ENCODE peak calls at places on chromosomes 6 and 20, in five cellular contexts. C, X, W, P and S are unnamed samples.

GRCh38 chr6:107784669-107785068 is 39.4 kb downstream of the SCML4 start:
- DNase-seq in C (no peak), X (peak; percentile 23), W (no peak), P (no peak), S (no peak)

GRCh38 chr6:149079911-149080501 is 237.5 kb upstream of the TAB2 start:
- DNase-seq in C (no peak), X (no peak), W (peak; percentile 41), P (no peak), S (peak; percentile 89)

GRCh38 chr6:97440590-97441176 is 157.7 kb upstream of the MMS22L start:
- DNase-seq in C (no peak), X (no peak), W (no peak), P (no peak), S (no peak)

GRCh38 chr20:62025832-62026563 is 39.7 kb downstream of the TAF4 start:
- DNase-seq in C (no peak), X (peak; percentile 64), W (peak; percentile 44), P (no peak), S (no peak)

GRCh38 chr6:27582928-27583725 is 110.2 kb upstream of the ZNF184 start:
- DNase-seq in C (no peak), X (no peak), W (no peak), P (no peak), S (no peak)

GRCh38 chr6:161021978-161022743 is 30.6 kb downstream of the MAP3K4 start:
- DNase-seq in C (no peak), X (no peak), W (no peak), P (no peak), S (no peak)

GRCh38 chr6:154056536-154056935 is 17.5 kb downstream of the OPRM1 start:
- DNase-seq in C (no peak), X (no peak), W (no peak), P (no peak), S (no peak)

GRCh38 chr6:142883011-142883410 is 62.0 kb downstream of the HIVEP2 start:
- DNase-seq in C (no peak), X (no peak), W (no peak), P (no peak), S (no peak)

GRCh38 chr6:10643214-10643641 is 51.2 kb downstream of the C6orf52 start:
- DNase-seq in C (no peak), X (no peak), W (no peak), P (no peak), S (no peak)

GRCh38 chr6:25054469-25054868 is 118.7 kb upstream of the RIPOR2 start:
- DNase-seq in C (no peak), X (no peak), W (no peak), P (no peak), S (no peak)
- H3K4me1 ChIP-seq in C (peaks cover 62% of the 10 kb centered on the region), X (no peaks in the 10 kb centered on the region), W (no peaks in the 10 kb centered on the region), P (no peaks in the 10 kb centered on the region), S (peaks cover 40% of the 10 kb centered on the region)

GRCh38 chr6:31728767-31729514 is at the start of gene DDAH2:
- DNase-seq in C (peak; percentile 86), X (no peak), W (peak; percentile 49), P (no peak), S (no peak)

GRCh38 chr6:31727717-31728671 is 1.1 kb downstream of the DDAH2 start:
- DNase-seq in C (peak; percentile 87), X (no peak), W (no peak), P (no peak), S (peak; percentile 81)

GRCh38 chr6:31725502-31726350 is 2.6 kb downstream of the MPIG6B start:
- DNase-seq in C (peak; percentile 56), X (no peak), W (no peak), P (no peak), S (no peak)

GRCh38 chr6:31729515-31729978 is 448 bp upstream of the DDAH2 start:
- DNase-seq in C (peak; percentile 96), X (peak; percentile 92), W (peak; percentile 93), P (no peak), S (peak; percentile 97)

GRCh38 chr6:31727034-31727716 is 1.9 kb downstream of the DDAH2 start:
- DNase-seq in C (peak; percentile 88), X (no peak), W (peak; percentile 46), P (no peak), S (peak; percentile 73)
- TF ChIP-seq POLR2A in C (no peak), X (no peak), W (no peak), P (no peak), S (no peak)

GRCh38 chr6:42229720-42230119 is 12.1 kb upstream of the MRPS10 start:
- DNase-seq in C (no peak), X (no peak), W (no peak), P (no peak), S (no peak)
- H3K4me1 ChIP-seq in C (no peaks in the 10 kb centered on the region), X (peaks cover 21% of the 10 kb centered on the region), W (no peaks in the 10 kb centered on the region), P (no peaks in the 10 kb centered on the region), S (no peaks in the 10 kb centered on the region)

DNA sequence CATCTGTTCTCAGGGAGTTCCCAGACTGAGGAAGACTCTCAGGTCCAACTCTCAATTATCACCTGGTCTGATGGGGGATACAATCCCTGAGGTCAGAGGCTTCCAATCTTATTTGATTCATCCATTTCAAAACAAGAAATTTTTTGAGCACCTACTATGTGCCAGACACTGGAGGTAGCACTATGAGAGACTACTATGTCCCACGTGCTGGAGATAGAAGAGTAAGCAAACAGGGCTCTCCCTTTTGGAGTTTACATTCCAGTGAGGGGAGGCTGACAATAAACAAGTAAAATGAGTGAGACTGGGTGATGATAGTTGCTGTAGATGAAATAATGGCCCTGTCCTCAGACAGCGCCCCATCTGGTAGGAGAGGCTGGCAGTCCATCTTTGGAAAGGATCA is 16.5 kb downstream of the TMEM151B start:
- DNase-seq in C (no peak), X (no peak), W (no peak), P (no peak), S (no peak)
- TF ChIP-seq POLR2A in C (no peak), X (no peak), W (no peak), P (no peak), S (no peak)

DNA sequence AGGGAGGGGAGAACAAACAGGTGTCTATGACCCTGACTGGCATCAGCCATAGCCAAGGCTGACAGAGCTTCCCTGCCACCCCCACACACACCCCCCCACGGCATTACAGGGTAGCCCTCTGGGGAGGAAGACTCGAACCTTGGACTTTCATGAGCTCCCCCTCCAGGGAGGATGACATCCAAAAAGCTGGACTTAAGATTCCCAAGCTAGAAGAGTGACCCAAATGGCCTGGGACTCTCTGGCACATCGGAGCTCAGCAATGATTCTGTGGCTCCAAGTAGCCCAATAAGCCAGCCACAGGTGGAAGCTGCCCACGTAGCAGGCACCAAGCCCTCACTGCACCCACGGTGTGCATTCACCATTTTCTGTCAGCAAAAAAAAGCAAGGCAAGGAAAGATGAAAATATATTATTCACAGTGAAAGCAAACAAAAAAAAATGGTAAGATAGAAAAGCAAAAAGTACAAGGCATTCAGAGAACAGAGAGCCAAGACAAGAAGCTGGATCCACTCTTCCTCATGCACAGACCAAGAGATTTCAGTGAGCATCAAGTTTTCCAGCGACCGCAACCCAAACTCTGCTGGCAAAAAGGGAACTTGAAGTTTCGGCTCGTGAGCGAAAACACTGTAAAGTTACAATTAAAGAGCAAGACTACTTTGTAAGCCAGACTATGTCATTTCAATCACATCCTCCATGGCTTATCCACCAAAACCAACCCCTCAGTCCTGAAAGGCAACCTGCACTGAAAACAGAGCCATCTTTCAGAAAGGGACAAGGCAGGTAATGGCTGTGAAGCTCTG is 10.9 kb downstream of the JAG1 start:
- DNase-seq in C (no peak), X (no peak), W (no peak), P (no peak), S (no peak)
- H3K4me1 ChIP-seq in C (peaks cover 58% of the 10 kb centered on the region), X (peaks cover 34% of the 10 kb centered on the region), W (peaks cover 10% of the 10 kb centered on the region), P (peaks cover 42% of the 10 kb centered on the region), S (no peaks in the 10 kb centered on the region)

GRCh38 chr6:30828027-30828962 is 56.0 kb upstream of the DDR1 start:
- DNase-seq in C (peak; percentile 93), X (peak; percentile 94), W (peak; percentile 90), P (no peak), S (peak; percentile 96)
- TF ChIP-seq POLR2A in C (no peak), X (no peak), W (no peak), P (no peak), S (no peak)

GRCh38 chr6:36122495-36123269 is 7.6 kb upstream of the MAPK13 start:
- DNase-seq in C (no peak), X (no peak), W (no peak), P (no peak), S (no peak)

GRCh38 chr6:36121752-36122494 is 8.4 kb upstream of the MAPK13 start:
- DNase-seq in C (peak; percentile 73), X (no peak), W (no peak), P (no peak), S (peak; percentile 19)

GRCh38 chr6:36119927-36120477 is 10.3 kb upstream of the MAPK13 start:
- DNase-seq in C (no peak), X (no peak), W (no peak), P (no peak), S (peak; percentile 14)

GRCh38 chr6:36120539-36120938 is 9.8 kb upstream of the MAPK13 start:
- DNase-seq in C (peak; percentile 95), X (peak; percentile 25), W (peak; percentile 40), P (no peak), S (peak; percentile 51)

GRCh38 chr6:36120979-36121706 is 9.2 kb upstream of the MAPK13 start:
- DNase-seq in C (peak; percentile 94), X (peak; percentile 83), W (peak; percentile 33), P (no peak), S (peak; percentile 69)
- H3K4me1 ChIP-seq in C (peaks cover 93% of the 10 kb centered on the region), X (peaks cover 20% of the 10 kb centered on the region), W (no peaks in the 10 kb centered on the region), P (peaks cover 29% of the 10 kb centered on the region), S (peaks cover 11% of the 10 kb centered on the region)

DNA sequence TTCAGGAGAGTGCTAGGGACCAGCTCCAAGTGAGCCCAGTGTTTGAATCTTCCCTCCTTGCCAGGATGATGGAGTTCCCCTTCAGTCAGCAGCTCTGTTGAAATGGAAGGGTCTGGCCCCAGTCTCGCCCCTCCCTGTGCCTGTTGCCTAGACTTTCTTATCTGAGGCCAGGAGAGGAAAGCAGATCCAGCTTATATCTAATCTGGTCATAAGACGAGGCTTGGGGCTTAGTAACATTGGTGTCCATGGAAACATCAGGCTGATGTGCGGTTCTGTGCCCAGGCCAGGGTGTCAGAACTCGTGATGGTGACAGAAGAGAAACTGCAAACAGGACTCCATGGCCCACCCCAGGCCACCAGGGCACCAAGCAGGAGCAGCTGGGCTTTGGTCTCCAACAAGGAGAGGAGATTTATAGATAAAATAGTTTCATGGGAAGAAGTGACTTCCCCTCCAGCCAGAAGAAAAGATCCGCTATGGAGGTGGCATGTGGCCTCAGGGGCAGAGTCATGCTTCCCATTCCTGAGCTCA is 9.8 kb downstream of the MAS1L start:
- DNase-seq in C (no peak), X (no peak), W (no peak), P (no peak), S (no peak)
- TF ChIP-seq POLR2A in C (no peak), X (no peak), W (no peak), P (no peak), S (no peak)